ENCODE peak calls at places on chromosomes 1 and 21, in eight cellular contexts. One of them, this sample, is unnamed.

GRCh38 chr1:34885405-34886247 is 26.1 kb upstream of the SMIM12 start:
- DNase-seq in HTR-8/SVneo: no peak
- DNase-seq in NCI-H2081 treated with DMSO at 0.1 percent for 48 hours: no peak
- DNase-seq in NCI-H774: peak; percentile 68
- DNase-seq in progenitor cell of endocrine pancreas: peak; percentile 50
- DNase-seq in T-helper 9 cell: peak; percentile 37
- DNase-seq in NCI-H1436: no peak
- DNase-seq in H54: no peak
- DNase-seq in this sample: peak; percentile 57

GRCh38 chr1:245986404-245987221 is 520.5 kb downstream of the SMYD3 start:
- DNase-seq in NCI-H1436: no peak
- DNase-seq in NCI-H2081 treated with DMSO at 0.1 percent for 48 hours: no peak
- DNase-seq in progenitor cell of endocrine pancreas: no peak
- DNase-seq in T-helper 9 cell: no peak
- DNase-seq in NCI-H774: no peak
- DNase-seq in H54: peak; percentile 52
- DNase-seq in HTR-8/SVneo: peak; percentile 59
- DNase-seq in this sample: no peak

GRCh38 chr1:164184273-164184672 is 374.7 kb upstream of the PBX1 start:
- DNase-seq in H54: no peak
- DNase-seq in NCI-H2081 treated with DMSO at 0.1 percent for 48 hours: no peak
- DNase-seq in NCI-H1436: no peak
- DNase-seq in NCI-H774: no peak
- DNase-seq in T-helper 9 cell: no peak
- DNase-seq in progenitor cell of endocrine pancreas: no peak
- DNase-seq in HTR-8/SVneo: no peak
- DNase-seq in this sample: no peak

GRCh38 chr21:31526040-31526439 is 133.5 kb upstream of the SOD1 start:
- DNase-seq in NCI-H2081 treated with DMSO at 0.1 percent for 48 hours: no peak
- DNase-seq in T-helper 9 cell: no peak
- DNase-seq in HTR-8/SVneo: peak; percentile 45
- DNase-seq in NCI-H1436: no peak
- DNase-seq in NCI-H774: no peak
- DNase-seq in H54: peak; percentile 93
- DNase-seq in progenitor cell of endocrine pancreas: no peak
- DNase-seq in this sample: no peak

GRCh38 chr1:12143631-12144155 is 23.1 kb upstream of the TNFRSF1B start:
- DNase-seq in H54: peak; percentile 80
- DNase-seq in HTR-8/SVneo: peak; percentile 83
- DNase-seq in NCI-H1436: no peak
- DNase-seq in T-helper 9 cell: no peak
- DNase-seq in NCI-H774: no peak
- DNase-seq in progenitor cell of endocrine pancreas: no peak
- DNase-seq in NCI-H2081 treated with DMSO at 0.1 percent for 48 hours: no peak
- DNase-seq in this sample: peak; percentile 74

GRCh38 chr1:42680921-42681683 is 1.1 kb upstream of the YBX1 start:
- DNase-seq in H54: no peak
- DNase-seq in NCI-H2081 treated with DMSO at 0.1 percent for 48 hours: no peak
- DNase-seq in NCI-H774: no peak
- DNase-seq in T-helper 9 cell: no peak
- DNase-seq in HTR-8/SVneo: no peak
- DNase-seq in NCI-H1436: no peak
- DNase-seq in progenitor cell of endocrine pancreas: no peak
- DNase-seq in this sample: no peak

GRCh38 chr1:224589006-224589405 is 27.1 kb upstream of the CNIH3 start:
- DNase-seq in H54: no peak
- DNase-seq in NCI-H1436: no peak
- DNase-seq in NCI-H774: no peak
- DNase-seq in HTR-8/SVneo: no peak
- DNase-seq in T-helper 9 cell: no peak
- DNase-seq in NCI-H2081 treated with DMSO at 0.1 percent for 48 hours: no peak
- DNase-seq in progenitor cell of endocrine pancreas: no peak
- DNase-seq in this sample: no peak

GRCh38 chr1:6343506-6344405 is 49.8 kb downstream of the ACOT7 start:
- DNase-seq in NCI-H1436: peak; percentile 71
- DNase-seq in HTR-8/SVneo: peak; percentile 65
- DNase-seq in progenitor cell of endocrine pancreas: peak; percentile 59
- DNase-seq in NCI-H774: no peak
- DNase-seq in H54: peak; percentile 84
- DNase-seq in T-helper 9 cell: peak; percentile 40
- DNase-seq in NCI-H2081 treated with DMSO at 0.1 percent for 48 hours: no peak
- DNase-seq in this sample: peak; percentile 92

GRCh38 chr1:208280681-208281439 is 36.7 kb upstream of the PLXNA2 start:
- DNase-seq in H54: no peak
- DNase-seq in progenitor cell of endocrine pancreas: no peak
- DNase-seq in NCI-H774: no peak
- DNase-seq in NCI-H1436: no peak
- DNase-seq in HTR-8/SVneo: no peak
- DNase-seq in T-helper 9 cell: no peak
- DNase-seq in NCI-H2081 treated with DMSO at 0.1 percent for 48 hours: no peak
- DNase-seq in this sample: no peak

GRCh38 chr1:246110343-246111219 is 396.5 kb downstream of the SMYD3 start:
- DNase-seq in HTR-8/SVneo: no peak
- DNase-seq in NCI-H774: peak; percentile 62
- DNase-seq in T-helper 9 cell: no peak
- DNase-seq in H54: no peak
- DNase-seq in progenitor cell of endocrine pancreas: no peak
- DNase-seq in NCI-H1436: no peak
- DNase-seq in NCI-H2081 treated with DMSO at 0.1 percent for 48 hours: no peak
- DNase-seq in this sample: no peak

GRCh38 chr1:228755800-228756199 is 20.5 kb downstream of the RHOU start:
- DNase-seq in H54: no peak
- DNase-seq in T-helper 9 cell: no peak
- DNase-seq in progenitor cell of endocrine pancreas: no peak
- DNase-seq in NCI-H1436: no peak
- DNase-seq in NCI-H774: no peak
- DNase-seq in NCI-H2081 treated with DMSO at 0.1 percent for 48 hours: no peak
- DNase-seq in HTR-8/SVneo: no peak
- DNase-seq in this sample: no peak

GRCh38 chr21:44947111-44947929 is 7.5 kb downstream of the SLX9 start:
- DNase-seq in HTR-8/SVneo: no peak
- DNase-seq in NCI-H1436: no peak
- DNase-seq in H54: peak; percentile 98
- DNase-seq in progenitor cell of endocrine pancreas: no peak
- DNase-seq in NCI-H774: no peak
- DNase-seq in T-helper 9 cell: no peak
- DNase-seq in NCI-H2081 treated with DMSO at 0.1 percent for 48 hours: no peak
- DNase-seq in this sample: no peak

GRCh38 chr1:107359472-107360241 is 218.8 kb downstream of the NTNG1 start:
- DNase-seq in NCI-H2081 treated with DMSO at 0.1 percent for 48 hours: no peak
- DNase-seq in progenitor cell of endocrine pancreas: no peak
- DNase-seq in NCI-H774: no peak
- DNase-seq in HTR-8/SVneo: no peak
- DNase-seq in H54: no peak
- DNase-seq in NCI-H1436: no peak
- DNase-seq in T-helper 9 cell: no peak
- DNase-seq in this sample: no peak

GRCh38 chr1:41360074-41361027 is 883 bp upstream of the FOXO6 start:
- DNase-seq in NCI-H1436: no peak
- DNase-seq in NCI-H774: peak; percentile 34
- DNase-seq in HTR-8/SVneo: no peak
- DNase-seq in T-helper 9 cell: no peak
- DNase-seq in progenitor cell of endocrine pancreas: no peak
- DNase-seq in NCI-H2081 treated with DMSO at 0.1 percent for 48 hours: no peak
- DNase-seq in H54: no peak
- DNase-seq in this sample: no peak

GRCh38 chr1:62097464-62097863 is 97.2 kb upstream of the L1TD1 start:
- DNase-seq in NCI-H1436: no peak
- DNase-seq in HTR-8/SVneo: no peak
- DNase-seq in NCI-H774: no peak
- DNase-seq in H54: no peak
- DNase-seq in progenitor cell of endocrine pancreas: no peak
- DNase-seq in T-helper 9 cell: no peak
- DNase-seq in NCI-H2081 treated with DMSO at 0.1 percent for 48 hours: no peak
- DNase-seq in this sample: no peak

GRCh38 chr1:5917591-5918274 is 74.5 kb downstream of the NPHP4 start:
- DNase-seq in NCI-H774: no peak
- DNase-seq in H54: no peak
- DNase-seq in T-helper 9 cell: no peak
- DNase-seq in NCI-H1436: no peak
- DNase-seq in HTR-8/SVneo: no peak
- DNase-seq in NCI-H2081 treated with DMSO at 0.1 percent for 48 hours: no peak
- DNase-seq in progenitor cell of endocrine pancreas: no peak
- DNase-seq in this sample: no peak

GRCh38 chr1:15056515-15057285 is 96.8 kb upstream of the TMEM51 start:
- DNase-seq in progenitor cell of endocrine pancreas: no peak
- DNase-seq in H54: peak; percentile 87
- DNase-seq in NCI-H1436: no peak
- DNase-seq in NCI-H2081 treated with DMSO at 0.1 percent for 48 hours: no peak
- DNase-seq in NCI-H774: no peak
- DNase-seq in HTR-8/SVneo: peak; percentile 17
- DNase-seq in T-helper 9 cell: no peak
- DNase-seq in this sample: no peak

GRCh38 chr1:234573711-234574299 is 36.2 kb downstream of the IRF2BP2 start:
- DNase-seq in H54: no peak
- DNase-seq in T-helper 9 cell: no peak
- DNase-seq in NCI-H2081 treated with DMSO at 0.1 percent for 48 hours: no peak
- DNase-seq in progenitor cell of endocrine pancreas: no peak
- DNase-seq in NCI-H774: no peak
- DNase-seq in NCI-H1436: no peak
- DNase-seq in HTR-8/SVneo: no peak
- DNase-seq in this sample: no peak

GRCh38 chr1:211370669-211371068 is 44.0 kb downstream of the TRAF5 start:
- DNase-seq in NCI-H1436: no peak
- DNase-seq in HTR-8/SVneo: no peak
- DNase-seq in progenitor cell of endocrine pancreas: no peak
- DNase-seq in NCI-H2081 treated with DMSO at 0.1 percent for 48 hours: no peak
- DNase-seq in NCI-H774: no peak
- DNase-seq in H54: no peak
- DNase-seq in T-helper 9 cell: no peak
- DNase-seq in this sample: no peak

GRCh38 chr1:20552728-20553571 is 577 bp downstream of the FAM43B start:
- DNase-seq in NCI-H2081 treated with DMSO at 0.1 percent for 48 hours: no peak
- DNase-seq in progenitor cell of endocrine pancreas: no peak
- DNase-seq in H54: no peak
- DNase-seq in T-helper 9 cell: no peak
- DNase-seq in NCI-H774: no peak
- DNase-seq in NCI-H1436: no peak
- DNase-seq in HTR-8/SVneo: peak; percentile 35
- DNase-seq in this sample: no peak

GRCh38 chr1:24745711-24746582 is 700 bp downstream of the CLIC4 start:
- DNase-seq in NCI-H2081 treated with DMSO at 0.1 percent for 48 hours: no peak
- DNase-seq in NCI-H774: no peak
- DNase-seq in H54: no peak
- DNase-seq in HTR-8/SVneo: no peak
- DNase-seq in NCI-H1436: no peak
- DNase-seq in T-helper 9 cell: peak; percentile 12
- DNase-seq in progenitor cell of endocrine pancreas: no peak
- DNase-seq in this sample: peak; percentile 36

GRCh38 chr21:42837421-42838211 is 41.7 kb downstream of the WDR4 start:
- DNase-seq in HTR-8/SVneo: no peak
- DNase-seq in NCI-H774: no peak
- DNase-seq in NCI-H1436: no peak
- DNase-seq in progenitor cell of endocrine pancreas: no peak
- DNase-seq in T-helper 9 cell: no peak
- DNase-seq in H54: no peak
- DNase-seq in NCI-H2081 treated with DMSO at 0.1 percent for 48 hours: no peak
- DNase-seq in this sample: no peak

GRCh38 chr1:25624155-25624554 is 7.6 kb downstream of the MAN1C1 start:
- DNase-seq in NCI-H2081 treated with DMSO at 0.1 percent for 48 hours: no peak
- DNase-seq in H54: no peak
- DNase-seq in HTR-8/SVneo: no peak
- DNase-seq in NCI-H774: no peak
- DNase-seq in T-helper 9 cell: no peak
- DNase-seq in NCI-H1436: no peak
- DNase-seq in progenitor cell of endocrine pancreas: no peak
- DNase-seq in this sample: no peak

GRCh38 chr1:61825398-61825797 is 83.1 kb downstream of the PATJ start:
- DNase-seq in HTR-8/SVneo: no peak
- DNase-seq in T-helper 9 cell: no peak
- DNase-seq in progenitor cell of endocrine pancreas: no peak
- DNase-seq in H54: no peak
- DNase-seq in NCI-H774: no peak
- DNase-seq in NCI-H1436: no peak
- DNase-seq in NCI-H2081 treated with DMSO at 0.1 percent for 48 hours: no peak
- DNase-seq in this sample: no peak

GRCh38 chr1:77742011-77742555 is 17.6 kb downstream of the USP33 start:
- DNase-seq in NCI-H774: no peak
- DNase-seq in T-helper 9 cell: no peak
- DNase-seq in NCI-H2081 treated with DMSO at 0.1 percent for 48 hours: no peak
- DNase-seq in HTR-8/SVneo: no peak
- DNase-seq in NCI-H1436: no peak
- DNase-seq in progenitor cell of endocrine pancreas: no peak
- DNase-seq in H54: no peak
- DNase-seq in this sample: no peak

GRCh38 chr1:184408580-184408979 is 21.8 kb downstream of the C1orf21 start:
- DNase-seq in NCI-H774: no peak
- DNase-seq in NCI-H2081 treated with DMSO at 0.1 percent for 48 hours: no peak
- DNase-seq in H54: no peak
- DNase-seq in NCI-H1436: no peak
- DNase-seq in T-helper 9 cell: no peak
- DNase-seq in HTR-8/SVneo: no peak
- DNase-seq in progenitor cell of endocrine pancreas: no peak
- DNase-seq in this sample: no peak

This sample was measured in DMS79.